ENCODE peak calls at places on chromosomes 3 and 15, in nine cellular contexts. D is transverse colon, K is endothelial cell of umbilical vein, H is tibial artery, U is esophagus squamous epithelium, F is stomach, B is A673, Q is IMR-90, A is left ventricle myocardium inferior. X is an unnamed sample. For H3K4me1, the result is how much of the 10 kb centered on the place peaks cover.

GRCh38 chr15:86163771-86164170 is 84.1 kb downstream of the AGBL1 start:
- DNase-seq in D (no peak), K (no peak), H (peak), U (no peak), F (no peak), B (no peak), Q (no peak), A (no peak), X (no peak)

GRCh38 chr3:34780973-34781372 is 858.4 kb upstream of the ARPP21 start:
- DNase-seq in D (no peak), K (no peak), H (no peak), U (no peak), F (no peak), B (no peak), Q (no peak), A (no peak), X (no peak)

GRCh38 chr3:120151796-120152195 is 57.5 kb upstream of the GSK3B start:
- DNase-seq in D (peak), K (no peak), H (no peak), U (no peak), F (no peak), B (no peak), Q (no peak), A (no peak), X (no peak)

GRCh38 chr15:45640610-45641009 is 5.8 kb downstream of the SQOR start:
- DNase-seq in D (no peak), K (peak), H (no peak), U (no peak), F (no peak), B (no peak), Q (peak), A (no peak), X (no peak)

GRCh38 chr3:139797724-139798343 is 120.1 kb upstream of the NMNAT3 start:
- DNase-seq in D (no peak), K (no peak), H (no peak), U (no peak), F (no peak), B (peak), Q (peak), A (no peak), X (no peak)

GRCh38 chr3:134952372-134952771 is 157.3 kb downstream of the EPHB1 start:
- DNase-seq in D (no peak), K (no peak), H (no peak), U (no peak), F (no peak), B (no peak), Q (no peak), A (no peak), X (no peak)

GRCh38 chr3:139764936-139765335 is 87.2 kb upstream of the NMNAT3 start:
- DNase-seq in D (no peak), K (no peak), H (no peak), U (no peak), F (no peak), B (no peak), Q (peak), A (no peak), X (no peak)

GRCh38 chr3:151983538-151983937 is 110.1 kb downstream of the SUCNR1 start:
- DNase-seq in D (no peak), K (no peak), H (no peak), U (no peak), F (no peak), B (no peak), Q (no peak), A (no peak), X (no peak)

GRCh38 chr3:194223951-194224350 is 88.0 kb downstream of the HES1 start:
- DNase-seq in D (no peak), K (no peak), H (no peak), U (no peak), F (no peak), B (no peak), Q (no peak), A (no peak), X (no peak)

GRCh38 chr15:72222433-72222832 is 8.6 kb downstream of the PKM start:
- DNase-seq in D (peak), K (peak), H (peak), U (no peak), F (no peak), B (no peak), Q (no peak), A (peak), X (no peak)

DNA sequence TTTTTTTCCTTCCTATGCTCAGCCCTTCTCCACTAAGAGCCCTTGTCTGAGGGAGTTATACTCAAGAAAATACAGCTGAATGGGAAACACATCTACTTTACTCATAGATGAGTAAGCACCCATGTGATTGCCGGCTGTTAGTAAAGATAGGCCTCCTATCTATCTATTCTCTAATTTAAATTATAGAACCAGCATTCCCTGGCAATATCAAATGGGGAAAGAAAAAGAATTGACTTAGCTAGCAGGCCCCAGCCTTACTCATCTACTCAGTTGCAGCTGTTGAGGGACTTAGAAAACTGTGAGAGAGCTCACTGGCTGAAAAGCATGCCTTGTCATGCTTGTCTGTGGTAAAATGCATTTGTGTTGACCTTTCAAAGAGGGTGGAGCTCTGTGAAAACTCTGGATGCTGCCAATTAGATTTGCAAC is 116.9 kb upstream of the LRRFIP2 start:
- DNase-seq in D (no peak), K (peak), H (no peak), U (no peak), F (no peak), B (no peak), Q (peak), A (no peak), X (no peak)
- H3K4me3 ChIP-seq in D (no peak), K (no peak), H (no peak), U (no peak), F (no peak), B (no peak), Q (no peak), A (no peak), X (no peak)

GRCh38 chr3:37814547-37814946 is 47.1 kb upstream of the CTDSPL start:
- DNase-seq in D (no peak), K (peak), H (no peak), U (no peak), F (no peak), B (peak), Q (peak), A (no peak), X (no peak)
- TF ChIP-seq CTCF in D (peak), K (peak), H (peak), U (peak), F (peak), B (peak), Q (peak), A (peak), X (peak)

DNA sequence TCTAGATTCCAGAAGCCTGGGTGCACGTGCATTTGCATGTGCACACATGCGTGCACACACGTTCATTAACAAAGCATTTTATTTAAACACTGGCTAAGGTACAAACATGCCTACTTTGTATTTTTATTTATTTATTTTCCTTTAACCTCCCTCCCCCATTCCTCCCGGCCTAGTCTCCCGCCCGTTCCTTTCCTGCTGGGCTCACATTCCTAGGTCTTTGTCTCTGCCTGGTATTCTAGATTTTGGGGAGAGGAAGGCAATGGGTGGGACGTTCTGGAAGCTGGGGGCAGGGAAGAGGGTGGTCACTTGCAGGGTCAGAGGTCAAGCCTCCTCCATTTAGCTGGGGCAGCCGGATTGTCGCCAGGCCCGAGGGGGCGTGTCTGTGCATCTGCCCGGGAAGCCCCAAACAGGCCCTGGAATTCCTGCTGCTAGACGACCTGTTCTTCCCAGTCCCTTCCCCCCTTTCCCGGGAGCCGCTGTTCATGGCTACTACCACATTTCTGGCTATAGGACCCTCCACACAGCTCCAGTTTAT is 51.8 kb downstream of the TRIM71 start:
- DNase-seq in D (no peak), K (no peak), H (no peak), U (no peak), F (no peak), B (no peak), Q (no peak), A (no peak), X (no peak)
- H3K4me1 ChIP-seq in D (under half), K (under half), H (under half), U (under half), F (under half), B (under half), Q (under half), A (under half), X (under half)

GRCh38 chr3:138434875-138435772 is 708 bp downstream of the ESYT3 start:
- DNase-seq in D (no peak), K (no peak), H (no peak), U (no peak), F (no peak), B (no peak), Q (no peak), A (no peak), X (peak)

GRCh38 chr3:138435840-138436239 is 1.4 kb downstream of the ESYT3 start:
- DNase-seq in D (no peak), K (no peak), H (no peak), U (no peak), F (no peak), B (no peak), Q (no peak), A (no peak), X (no peak)

GRCh38 chr3:138432576-138433240 is 1.7 kb upstream of the ESYT3 start:
- DNase-seq in D (no peak), K (no peak), H (no peak), U (no peak), F (no peak), B (no peak), Q (no peak), A (no peak), X (no peak)

GRCh38 chr3:138433892-138434275 is 532 bp upstream of the ESYT3 start:
- DNase-seq in D (no peak), K (no peak), H (no peak), U (no peak), F (no peak), B (no peak), Q (no peak), A (no peak), X (no peak)

GRCh38 chr3:138434276-138434874 is at the start of gene ESYT3:
- DNase-seq in D (peak), K (peak), H (peak), U (no peak), F (peak), B (peak), Q (peak), A (peak), X (peak)
- H3K4me3 ChIP-seq in D (peak), K (peak), H (peak), U (peak), F (peak), B (peak), Q (peak), A (peak), X (peak)

DNA sequence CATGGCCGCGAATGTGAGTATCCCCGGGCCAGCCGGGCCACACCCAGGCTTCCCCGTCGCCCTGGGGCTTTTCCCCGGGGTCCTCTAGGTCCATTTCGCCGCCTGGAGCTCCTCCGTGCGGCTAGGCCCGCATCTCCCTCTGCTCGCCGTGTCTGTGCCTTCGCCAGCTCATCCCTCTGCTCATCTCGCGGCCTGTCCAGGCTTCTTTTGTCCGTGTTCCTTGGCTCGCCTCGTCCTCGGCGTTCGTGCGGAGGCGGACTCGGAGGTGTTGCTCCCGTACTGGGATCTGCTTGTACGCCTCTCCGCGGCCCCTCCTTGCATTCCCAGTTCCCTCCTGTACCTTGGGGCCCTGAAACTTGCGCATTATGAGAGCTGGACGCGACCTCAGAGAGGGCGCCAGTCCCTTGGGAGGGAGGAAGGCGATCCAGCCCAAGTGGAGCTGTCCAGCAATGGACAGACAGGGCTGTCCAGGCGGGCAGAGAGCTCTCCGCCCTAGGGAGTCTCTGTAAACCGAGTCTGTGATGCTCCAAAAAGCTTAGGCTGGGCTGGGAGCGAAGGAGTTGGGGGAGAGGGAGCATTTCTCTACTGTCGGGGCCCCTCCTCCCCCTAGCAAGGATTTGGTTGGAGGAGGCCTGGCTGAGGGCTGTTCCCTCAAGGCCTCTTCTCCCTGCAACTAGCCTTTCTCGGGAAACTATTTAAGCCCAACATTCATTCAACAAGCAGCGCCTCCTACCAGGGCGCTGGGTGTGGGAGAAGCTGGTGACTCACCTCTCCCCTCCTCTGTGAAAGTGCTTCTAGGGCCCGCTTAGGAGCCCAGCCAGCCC is 553 bp downstream of the TMEM43 start:
- DNase-seq in D (peak), K (peak), H (peak), U (no peak), F (peak), B (peak), Q (peak), A (peak), X (peak)
- TF ChIP-seq CTCF in D (no peak), K (peak), H (no peak), U (no peak), F (no peak), B (no peak), Q (peak), A (no peak), X (peak)

GRCh38 chr15:100278596-100279380 is 63.0 kb downstream of the ADAMTS17 start:
- DNase-seq in D (no peak), K (no peak), H (no peak), U (no peak), F (no peak), B (no peak), Q (no peak), A (no peak), X (no peak)

GRCh38 chr15:100279446-100279845 is 62.3 kb downstream of the ADAMTS17 start:
- DNase-seq in D (no peak), K (no peak), H (no peak), U (no peak), F (no peak), B (no peak), Q (no peak), A (no peak), X (no peak)

GRCh38 chr15:100277087-100277855 is 64.5 kb downstream of the ADAMTS17 start:
- DNase-seq in D (no peak), K (no peak), H (no peak), U (no peak), F (no peak), B (no peak), Q (no peak), A (no peak), X (no peak)

GRCh38 chr15:100276519-100276918 is 65.3 kb downstream of the ADAMTS17 start:
- DNase-seq in D (no peak), K (no peak), H (no peak), U (no peak), F (no peak), B (no peak), Q (no peak), A (no peak), X (no peak)

GRCh38 chr15:100275641-100276040 is 66.1 kb downstream of the ADAMTS17 start:
- DNase-seq in D (no peak), K (no peak), H (no peak), U (no peak), F (no peak), B (no peak), Q (no peak), A (no peak), X (no peak)
- H3K4me1 ChIP-seq in D (under half), K (under half), H (under half), U (under half), F (under half), B (under half), Q (under half), A (under half), X (under half)

GRCh38 chr3:107957506-107957905 is 133.3 kb downstream of the CD47 start:
- DNase-seq in D (no peak), K (no peak), H (no peak), U (no peak), F (no peak), B (no peak), Q (no peak), A (no peak), X (no peak)

GRCh38 chr3:107959767-107960166 is 131.1 kb downstream of the CD47 start:
- DNase-seq in D (no peak), K (peak), H (no peak), U (no peak), F (no peak), B (peak), Q (peak), A (no peak), X (no peak)

GRCh38 chr3:107954845-107955244 is 136.0 kb downstream of the CD47 start:
- DNase-seq in D (no peak), K (no peak), H (no peak), U (no peak), F (no peak), B (no peak), Q (no peak), A (no peak), X (no peak)

GRCh38 chr3:107958151-107958550 is 132.7 kb downstream of the CD47 start:
- DNase-seq in D (no peak), K (peak), H (no peak), U (no peak), F (no peak), B (no peak), Q (no peak), A (no peak), X (no peak)

DNA sequence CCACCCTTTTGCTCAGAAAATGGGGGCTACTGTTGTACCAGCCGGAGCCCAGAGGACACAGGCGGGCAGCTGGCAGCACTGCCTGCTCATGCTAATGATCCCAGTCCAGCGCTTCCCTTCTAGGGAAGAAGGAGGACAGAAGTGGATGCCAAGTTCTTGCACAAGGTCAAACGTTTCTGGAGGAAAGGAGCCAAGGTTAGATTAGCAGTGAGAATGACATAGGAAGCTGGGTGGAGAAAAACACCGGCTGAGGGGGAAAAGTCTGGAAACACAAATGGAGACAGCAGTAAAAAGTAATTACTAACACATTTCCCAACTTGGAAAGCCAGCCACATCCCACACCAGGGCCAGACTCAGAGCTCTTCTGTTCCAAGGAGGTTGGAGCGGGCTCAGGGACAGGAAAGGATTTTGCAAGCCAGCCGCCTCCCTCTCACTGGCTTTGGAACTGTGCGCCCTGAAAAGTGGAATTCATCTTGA is 133.8 kb downstream of the CD47 start:
- DNase-seq in D (peak), K (peak), H (peak), U (peak), F (peak), B (no peak), Q (peak), A (peak), X (peak)
- H3K4me3 ChIP-seq in D (no peak), K (no peak), H (peak), U (no peak), F (peak), B (no peak), Q (no peak), A (peak), X (no peak)

GRCh38 chr3:86960551-86960950 is 30.4 kb downstream of the VGLL3 start:
- DNase-seq in D (no peak), K (no peak), H (no peak), U (no peak), F (no peak), B (no peak), Q (no peak), A (no peak), X (no peak)

GRCh38 chr3:86967062-86967461 is 23.9 kb downstream of the VGLL3 start:
- DNase-seq in D (no peak), K (no peak), H (no peak), U (no peak), F (no peak), B (peak), Q (no peak), A (no peak), X (no peak)

GRCh38 chr3:86965180-86965579 is 25.8 kb downstream of the VGLL3 start:
- DNase-seq in D (no peak), K (no peak), H (no peak), U (no peak), F (no peak), B (no peak), Q (no peak), A (no peak), X (no peak)

GRCh38 chr3:86958534-86958933 is 32.4 kb downstream of the VGLL3 start:
- DNase-seq in D (no peak), K (no peak), H (no peak), U (no peak), F (no peak), B (no peak), Q (peak), A (no peak), X (no peak)

DNA sequence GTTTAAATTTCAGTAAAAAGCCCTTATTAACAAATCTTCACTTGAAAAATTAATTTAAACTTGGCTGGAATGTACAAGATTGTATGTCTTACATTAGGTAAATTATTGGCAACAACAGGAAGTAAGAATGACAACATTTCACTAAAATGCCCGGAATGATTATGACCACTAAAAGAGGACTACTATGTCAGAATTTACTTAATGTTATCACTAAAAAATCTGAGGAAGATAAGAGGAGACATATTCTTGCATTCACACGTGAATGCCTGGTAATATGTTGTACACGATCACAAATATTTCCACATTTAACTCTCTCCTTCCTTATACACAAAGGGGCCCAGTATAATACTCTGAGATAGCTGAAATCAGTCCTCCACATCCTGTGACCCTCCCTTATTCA is 29.7 kb downstream of the VGLL3 start:
- DNase-seq in D (no peak), K (no peak), H (no peak), U (no peak), F (no peak), B (no peak), Q (peak), A (no peak), X (no peak)
- TF ChIP-seq CTCF in D (no peak), K (no peak), H (no peak), U (no peak), F (no peak), B (no peak), Q (no peak), A (no peak), X (no peak)

GRCh38 chr3:47910777-47911440 is 105.3 kb downstream of the MAP4 start:
- DNase-seq in D (no peak), K (peak), H (no peak), U (no peak), F (no peak), B (peak), Q (peak), A (no peak), X (no peak)
- H3K4me1 ChIP-seq in D (under half), K (under half), H (under half), U (under half), F (under half), B (under half), Q (under half), A (under half), X (under half)

DNA sequence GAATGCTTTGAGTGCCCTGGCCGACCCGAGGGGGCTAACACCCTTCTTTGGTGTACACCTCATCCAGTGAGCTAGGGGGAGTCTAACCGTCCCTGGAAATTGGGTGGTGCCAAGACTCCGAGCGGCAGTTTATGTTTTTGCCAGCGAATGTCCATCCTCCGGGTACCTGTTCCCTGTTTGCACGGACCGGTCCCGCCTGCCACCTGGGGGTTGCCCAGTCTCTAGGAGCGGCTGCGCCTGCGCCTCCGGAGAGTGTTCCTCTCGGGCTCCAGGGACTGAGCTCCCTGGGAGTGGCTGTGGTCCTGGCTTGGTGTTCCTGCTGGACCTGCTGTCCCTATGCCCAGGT is 913 bp upstream of the WNT7A start:
- DNase-seq in D (no peak), K (no peak), H (no peak), U (no peak), F (no peak), B (no peak), Q (no peak), A (no peak), X (peak)
- H3K4me3 ChIP-seq in D (no peak), K (no peak), H (no peak), U (no peak), F (no peak), B (peak), Q (no peak), A (peak), X (no peak)

X was measured in upper lobe of right lung.